ENCODE peak calls at places on chromosome 15, in six cellular contexts. A, H, Q, P, K and T are unnamed samples.

GRCh38 chr15:99958426-99959097 is 225.3 kb upstream of the LYSMD4 start:
- DNase-seq in A (no peak), H (no peak), Q (no peak), P (no peak), K (no peak), T (no peak)

GRCh38 chr15:90789496-90789895 is 72.3 kb downstream of the BLM start:
- DNase-seq in A (no peak), H (no peak), Q (no peak), P (no peak), K (no peak), T (no peak)

GRCh38 chr15:80580107-80580506 is 115.0 kb upstream of the ABHD17C start:
- DNase-seq in A (peak), H (no peak), Q (peak), P (peak), K (peak), T (peak)

GRCh38 chr15:51356983-51357382 is 15.5 kb downstream of the GLDN start:
- DNase-seq in A (no peak), H (no peak), Q (no peak), P (no peak), K (no peak), T (no peak)

GRCh38 chr15:70450142-70450443 is 313.3 kb downstream of the UACA start:
- DNase-seq in A (no peak), H (no peak), Q (no peak), P (no peak), K (no peak), T (no peak)

GRCh38 chr15:90035095-90035834 is 34.1 kb downstream of the ZNF710 start:
- DNase-seq in A (no peak), H (no peak), Q (no peak), P (peak), K (peak), T (no peak)

GRCh38 chr15:36156855-36157521 is 422.4 kb upstream of the CDIN1 start:
- DNase-seq in A (peak), H (no peak), Q (no peak), P (peak), K (peak), T (no peak)

GRCh38 chr15:69319384-69320375 is 21.0 kb downstream of the PAQR5 start:
- DNase-seq in A (no peak), H (no peak), Q (no peak), P (no peak), K (no peak), T (no peak)

GRCh38 chr15:78212546-78213424 is 21.6 kb downstream of the ACSBG1 start:
- DNase-seq in A (peak), H (no peak), Q (no peak), P (peak), K (peak), T (no peak)

DNA sequence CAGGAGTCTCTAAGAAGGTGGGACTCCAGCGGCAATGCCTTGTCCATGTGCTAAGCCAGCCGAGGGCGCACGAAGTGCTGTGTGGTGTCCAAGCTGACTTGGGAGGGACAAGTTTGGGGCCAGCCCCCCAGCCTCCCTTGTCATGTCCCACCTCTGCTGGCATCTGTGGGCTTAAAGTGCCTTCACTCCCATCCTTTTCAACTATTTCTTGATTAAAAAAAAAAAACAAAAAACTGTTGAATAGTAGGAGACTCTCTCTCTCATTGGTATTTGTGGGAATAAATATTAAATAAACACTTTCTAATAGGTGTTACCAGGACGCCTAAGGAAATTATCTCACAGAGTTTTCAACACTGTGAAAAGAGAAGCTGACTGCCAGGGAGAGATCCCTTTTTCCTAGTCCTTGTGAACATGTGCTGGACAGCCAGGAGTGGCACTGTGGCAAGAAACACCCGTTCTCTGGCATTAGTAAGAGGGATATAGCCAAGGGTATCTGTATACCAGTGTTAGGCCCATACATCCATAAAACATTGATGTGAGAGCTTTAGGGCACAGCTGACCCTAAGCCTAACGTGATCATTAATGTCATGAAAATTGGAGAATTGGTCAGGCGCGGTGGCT is 158.0 kb downstream of the IGF1R start:
- DNase-seq in A (no peak), H (no peak), Q (no peak), P (no peak), K (no peak), T (no peak)
- TF ChIP-seq CTCF in A (no peak), H (no peak), Q (no peak), P (no peak), K (no peak), T (no peak)

DNA sequence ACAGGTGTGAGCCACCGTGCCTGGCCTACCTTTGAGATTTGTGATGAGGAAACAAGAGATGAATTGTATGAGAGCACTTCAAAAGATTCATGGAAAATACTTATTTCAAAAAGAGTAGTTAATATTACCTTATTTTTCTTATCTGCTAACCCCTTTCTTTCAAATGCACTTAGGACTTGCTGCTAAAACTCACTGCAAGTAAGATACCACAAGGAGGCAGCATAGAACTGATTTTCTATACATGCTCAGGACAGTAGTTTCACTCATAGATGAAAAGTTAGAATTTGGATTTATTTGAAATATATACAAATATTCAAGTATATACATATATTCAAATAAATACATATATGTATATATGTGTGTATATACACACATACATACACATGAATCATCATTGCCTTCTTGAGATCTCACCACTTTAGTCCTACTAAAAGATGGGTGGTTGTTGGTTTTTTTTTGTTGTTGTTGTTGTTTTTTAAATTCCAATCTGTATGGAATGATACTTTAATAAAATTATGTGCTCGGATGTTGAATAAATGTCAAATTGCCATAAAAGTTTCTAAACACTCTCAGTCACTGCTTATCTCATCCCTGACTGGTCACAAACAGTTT is 2.4 kb downstream of the CCNDBP1 start:
- DNase-seq in A (no peak), H (no peak), Q (no peak), P (peak), K (peak), T (peak)
- TF ChIP-seq CTCF in A (peak), H (peak), Q (peak), P (peak), K (peak), T (peak)

GRCh38 chr15:77097921-77098320 is 27.0 kb upstream of the TSPAN3 start:
- DNase-seq in A (no peak), H (no peak), Q (no peak), P (no peak), K (no peak), T (no peak)

GRCh38 chr15:77096541-77096940 is 25.6 kb upstream of the TSPAN3 start:
- DNase-seq in A (no peak), H (no peak), Q (no peak), P (no peak), K (no peak), T (no peak)

GRCh38 chr15:77097317-77097721 is 26.4 kb upstream of the TSPAN3 start:
- DNase-seq in A (no peak), H (no peak), Q (no peak), P (no peak), K (no peak), T (no peak)

GRCh38 chr15:77096131-77096530 is 25.2 kb upstream of the TSPAN3 start:
- DNase-seq in A (no peak), H (no peak), Q (no peak), P (no peak), K (no peak), T (no peak)

DNA sequence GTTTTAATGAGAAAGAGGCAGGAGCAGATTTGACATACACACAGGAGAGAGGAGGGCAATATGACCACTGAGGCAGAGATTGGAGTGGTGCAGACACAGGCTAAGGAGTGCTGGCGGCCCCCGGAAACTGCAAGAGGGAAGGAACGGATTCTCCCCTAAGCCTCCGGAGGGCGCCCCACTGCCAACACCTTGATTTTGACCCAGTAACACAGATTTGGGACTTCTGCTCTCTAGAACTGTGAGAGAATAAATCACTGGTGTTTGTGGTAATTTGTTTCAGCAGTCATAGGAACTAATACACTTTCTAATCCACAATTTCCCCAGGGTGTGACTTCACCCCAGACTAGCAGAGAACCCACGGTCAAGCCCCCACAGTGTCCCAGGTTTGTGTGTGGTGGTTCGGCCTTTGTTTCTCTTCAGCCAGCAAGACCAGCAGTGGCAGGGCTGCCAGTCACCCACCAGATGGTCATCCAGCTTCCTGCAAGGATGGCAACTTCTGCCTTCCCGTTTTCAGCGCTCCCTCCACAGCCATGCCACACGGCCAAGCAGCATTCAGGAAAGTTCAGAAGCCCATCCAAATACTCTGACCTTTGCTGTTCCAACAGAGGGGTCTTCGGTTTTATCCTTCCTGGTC is 23.6 kb upstream of the TSPAN3 start:
- DNase-seq in A (no peak), H (no peak), Q (no peak), P (no peak), K (no peak), T (no peak)
- TF ChIP-seq CTCF in A (peak), H (peak), Q (no peak), P (peak), K (peak), T (peak)

GRCh38 chr15:85414991-85415390 is 34.6 kb downstream of the AKAP13 start:
- DNase-seq in A (no peak), H (no peak), Q (no peak), P (no peak), K (no peak), T (no peak)
- TF ChIP-seq CTCF in A (no peak), H (no peak), Q (no peak), P (no peak), K (no peak), T (no peak)

GRCh38 chr15:47374222-47374621 is 343.1 kb upstream of the SEMA6D start:
- DNase-seq in A (no peak), H (no peak), Q (no peak), P (peak), K (peak), T (no peak)
- TF ChIP-seq CTCF in A (peak), H (no peak), Q (peak), P (peak), K (peak), T (peak)

GRCh38 chr15:25871403-25871802 is 8.3 kb upstream of the ATP10A start:
- DNase-seq in A (no peak), H (no peak), Q (no peak), P (no peak), K (no peak), T (no peak)
- TF ChIP-seq CTCF in A (no peak), H (no peak), Q (no peak), P (no peak), K (no peak), T (no peak)

GRCh38 chr15:98647026-98647773 is 1.1 kb upstream of the IGF1R start:
- DNase-seq in A (no peak), H (peak), Q (no peak), P (peak), K (peak), T (no peak)
- TF ChIP-seq CTCF in A (no peak), H (peak), Q (peak), P (no peak), K (no peak), T (no peak)

GRCh38 chr15:83837946-83838571 is 184.1 kb downstream of the ADAMTSL3 start:
- DNase-seq in A (no peak), H (peak), Q (no peak), P (peak), K (peak), T (no peak)
- TF ChIP-seq CTCF in A (peak), H (peak), Q (peak), P (peak), K (peak), T (peak)

DNA sequence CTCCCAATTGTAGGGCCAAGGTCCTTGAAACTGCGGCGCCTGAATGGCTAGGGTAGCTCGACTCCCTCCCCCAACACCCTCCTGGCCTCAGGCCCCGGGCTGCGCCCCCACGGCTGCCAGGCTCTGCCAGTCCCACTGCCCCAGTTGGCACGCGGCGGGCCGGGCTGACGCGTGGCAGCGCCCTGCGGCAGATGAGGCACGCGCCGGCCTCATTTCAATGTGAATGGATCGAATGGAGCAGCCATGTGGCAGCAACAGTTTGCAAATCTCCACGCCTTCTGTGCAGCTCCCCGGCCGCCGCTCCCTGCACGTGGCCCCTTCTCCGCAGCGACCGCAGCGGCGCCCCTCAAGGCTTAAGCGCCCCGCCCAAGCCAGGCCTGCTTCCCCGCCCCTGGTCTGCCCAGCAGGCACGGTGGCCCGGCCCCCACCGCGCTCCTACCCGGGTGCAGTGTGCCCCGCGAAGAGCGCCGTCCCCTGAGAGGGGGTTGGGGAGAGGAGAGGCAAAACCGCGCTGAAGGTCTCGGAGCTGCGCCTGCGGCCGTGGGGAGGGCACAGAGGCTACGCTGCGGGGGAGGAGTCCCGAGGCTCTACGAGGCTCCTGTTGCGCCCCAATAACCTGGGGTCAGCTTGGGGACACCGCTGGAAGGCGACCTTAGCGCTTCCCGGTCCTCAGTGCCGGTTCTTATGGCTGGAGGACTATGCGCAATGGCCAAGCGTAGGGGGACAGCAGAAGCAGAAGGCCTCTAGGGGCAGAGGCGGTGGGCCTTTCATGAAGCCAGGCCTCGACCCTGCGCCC is 3.1 kb upstream of the DLL4 start:
- DNase-seq in A (no peak), H (peak), Q (no peak), P (no peak), K (no peak), T (no peak)
- TF ChIP-seq CTCF in A (no peak), H (peak), Q (no peak), P (no peak), K (no peak), T (no peak)